ENCODE peak calls at places on chromosome 5, in four cellular contexts. One of them, this sample, is unnamed.

GRCh38 chr5:137619191-137619870 is 116.6 kb downstream of the KLHL3 start:
- DNase-seq in mesendoderm: no peak
- DNase-seq in neuronal stem cell: no peak
- DNase-seq in H9: no peak
- DNase-seq in this sample: peak

GRCh38 chr5:165996484-165996883 is 2295.0 kb upstream of the WWC1 start:
- DNase-seq in mesendoderm: no peak
- DNase-seq in neuronal stem cell: no peak
- DNase-seq in H9: peak
- DNase-seq in this sample: no peak

GRCh38 chr5:78359831-78360673 is at the start of gene SCAMP1:
- DNase-seq in neuronal stem cell: peak
- DNase-seq in mesendoderm: peak
- DNase-seq in H9: peak
- DNase-seq in this sample: peak

GRCh38 chr5:55600536-55601208 is 65.9 kb upstream of the PLPP1 start:
- DNase-seq in H9: no peak
- DNase-seq in neuronal stem cell: no peak
- DNase-seq in mesendoderm: peak
- DNase-seq in this sample: peak

GRCh38 chr5:171535162-171535561 is 115.7 kb downstream of the FGF18 start:
- DNase-seq in neuronal stem cell: no peak
- DNase-seq in mesendoderm: no peak
- DNase-seq in H9: no peak
- DNase-seq in this sample: no peak

GRCh38 chr5:14816999-14817761 is 54.4 kb downstream of the ANKH start:
- DNase-seq in H9: no peak
- DNase-seq in mesendoderm: no peak
- DNase-seq in neuronal stem cell: no peak
- DNase-seq in this sample: peak

GRCh38 chr5:131368866-131369265 is 105.0 kb downstream of the CDC42SE2 start:
- DNase-seq in neuronal stem cell: no peak
- DNase-seq in H9: no peak
- DNase-seq in mesendoderm: no peak
- DNase-seq in this sample: no peak

GRCh38 chr5:31270396-31270795 is 76.9 kb downstream of the CDH6 start:
- DNase-seq in H9: no peak
- DNase-seq in mesendoderm: peak
- DNase-seq in neuronal stem cell: peak
- DNase-seq in this sample: no peak

GRCh38 chr5:17096975-17097695 is 120.3 kb upstream of the BASP1 start:
- DNase-seq in H9: no peak
- DNase-seq in neuronal stem cell: peak
- DNase-seq in mesendoderm: peak
- DNase-seq in this sample: no peak

GRCh38 chr5:169064093-169064492 is 236.8 kb downstream of the SLIT3 start:
- DNase-seq in H9: no peak
- DNase-seq in mesendoderm: no peak
- DNase-seq in neuronal stem cell: no peak
- DNase-seq in this sample: no peak

GRCh38 chr5:63398346-63398745 is 563.9 kb downstream of the HTR1A start:
- DNase-seq in H9: peak
- DNase-seq in mesendoderm: peak
- DNase-seq in neuronal stem cell: no peak
- DNase-seq in this sample: no peak

GRCh38 chr5:40043916-40044315 is 619.1 kb upstream of the DAB2 start:
- DNase-seq in mesendoderm: no peak
- DNase-seq in neuronal stem cell: no peak
- DNase-seq in H9: no peak
- DNase-seq in this sample: no peak

GRCh38 chr5:126972062-126972895 is 58.1 kb downstream of the MARCHF3 start:
- DNase-seq in H9: no peak
- DNase-seq in neuronal stem cell: no peak
- DNase-seq in mesendoderm: peak
- DNase-seq in this sample: no peak

GRCh38 chr5:10454591-10455272 is 13.1 kb downstream of the ROPN1L start:
- DNase-seq in mesendoderm: no peak
- DNase-seq in neuronal stem cell: no peak
- DNase-seq in H9: no peak
- DNase-seq in this sample: peak

GRCh38 chr5:110925398-110925797 is 146.1 kb upstream of the TSLP start:
- DNase-seq in mesendoderm: no peak
- DNase-seq in neuronal stem cell: no peak
- DNase-seq in H9: no peak
- DNase-seq in this sample: peak

GRCh38 chr5:157269763-157270272 is 3.9 kb downstream of the CYFIP2 start:
- DNase-seq in mesendoderm: no peak
- DNase-seq in neuronal stem cell: no peak
- DNase-seq in H9: no peak
- DNase-seq in this sample: no peak

GRCh38 chr5:145811834-145812625 is 23.1 kb downstream of the PRELID2 start:
- DNase-seq in neuronal stem cell: no peak
- DNase-seq in mesendoderm: peak
- DNase-seq in H9: no peak
- DNase-seq in this sample: peak

GRCh38 chr5:36279054-36279698 is 22.5 kb downstream of the RANBP3L start:
- DNase-seq in H9: no peak
- DNase-seq in mesendoderm: peak
- DNase-seq in neuronal stem cell: no peak
- DNase-seq in this sample: peak

DNA sequence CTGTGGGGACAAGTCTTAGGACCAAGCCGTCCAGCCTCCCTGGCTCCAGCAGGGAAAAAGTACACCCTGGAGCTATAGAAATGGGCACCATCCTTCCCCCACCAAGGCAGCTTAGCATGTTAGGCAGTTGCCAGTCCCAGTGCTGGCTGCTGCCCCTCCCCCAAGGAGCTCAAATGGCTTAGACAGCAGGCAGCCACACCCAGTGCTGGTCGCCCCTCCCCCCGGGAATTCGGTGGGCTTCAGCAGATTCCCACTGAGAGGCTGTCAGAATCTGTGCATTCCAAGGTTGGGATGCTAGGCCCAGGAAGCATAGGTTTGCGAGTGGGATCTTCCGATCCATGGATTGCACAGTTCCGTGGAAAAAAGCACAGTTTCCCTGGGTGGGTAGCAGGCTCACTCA is 105.2 kb upstream of the ITGA1 start:
- DNase-seq in H9: peak
- DNase-seq in neuronal stem cell: no peak
- DNase-seq in mesendoderm: peak
- DNase-seq in this sample: no peak
- H3K18ac ChIP-seq in H9: no peak
- H3K18ac ChIP-seq in neuronal stem cell: peak
- H3K18ac ChIP-seq in mesendoderm: no peak
- H3K18ac ChIP-seq in this sample: no peak

DNA sequence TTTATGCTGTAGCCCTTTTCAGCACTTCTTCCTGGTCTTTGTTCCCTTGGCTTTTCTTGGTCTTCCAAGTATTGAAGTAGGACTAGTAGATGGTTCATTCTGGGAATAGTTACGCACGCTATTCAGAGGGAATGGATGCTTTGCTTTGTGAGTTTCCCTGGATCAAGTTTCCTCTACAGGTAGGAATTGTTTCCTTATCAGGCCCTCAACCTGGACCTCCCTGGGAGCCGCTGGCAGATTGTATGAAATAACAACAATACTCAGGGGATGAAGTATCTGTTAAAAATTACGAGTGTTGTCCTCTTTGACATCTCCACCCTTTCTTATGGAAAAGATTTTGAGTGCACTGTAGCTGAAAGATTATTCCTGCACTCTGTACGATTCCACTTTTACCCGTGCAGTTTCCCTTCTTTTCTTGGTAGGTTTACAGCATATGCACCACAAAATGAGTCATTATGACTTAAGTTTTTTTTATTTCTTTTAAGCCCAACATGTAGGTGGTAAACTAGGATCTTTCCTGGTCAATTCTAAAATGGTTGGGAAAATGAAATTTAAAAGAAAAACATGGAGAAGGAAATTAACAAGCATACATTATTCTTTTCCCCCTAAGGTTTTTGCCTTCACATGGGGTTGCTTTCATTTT is 57.9 kb downstream of the ARHGAP26 start:
- DNase-seq in mesendoderm: no peak
- DNase-seq in neuronal stem cell: no peak
- DNase-seq in H9: no peak
- DNase-seq in this sample: no peak
- H3K18ac ChIP-seq in mesendoderm: no peak
- H3K18ac ChIP-seq in neuronal stem cell: no peak
- H3K18ac ChIP-seq in H9: no peak
- H3K18ac ChIP-seq in this sample: no peak

GRCh38 chr5:159764283-159764927 is 151.9 kb upstream of the ADRA1B start:
- DNase-seq in H9: no peak
- DNase-seq in mesendoderm: peak
- DNase-seq in neuronal stem cell: no peak
- DNase-seq in this sample: peak

GRCh38 chr5:159765760-159766517 is 150.3 kb upstream of the ADRA1B start:
- DNase-seq in H9: no peak
- DNase-seq in neuronal stem cell: no peak
- DNase-seq in mesendoderm: no peak
- DNase-seq in this sample: no peak

GRCh38 chr5:159763564-159763963 is 152.7 kb upstream of the ADRA1B start:
- DNase-seq in H9: no peak
- DNase-seq in mesendoderm: no peak
- DNase-seq in neuronal stem cell: no peak
- DNase-seq in this sample: no peak

GRCh38 chr5:159765034-159765433 is 151.2 kb upstream of the ADRA1B start:
- DNase-seq in neuronal stem cell: no peak
- DNase-seq in mesendoderm: no peak
- DNase-seq in H9: no peak
- DNase-seq in this sample: no peak

GRCh38 chr5:159762921-159763320 is 153.4 kb upstream of the ADRA1B start:
- DNase-seq in neuronal stem cell: no peak
- DNase-seq in mesendoderm: no peak
- DNase-seq in H9: no peak
- DNase-seq in this sample: no peak
- H3K18ac ChIP-seq in neuronal stem cell: no peak
- H3K18ac ChIP-seq in mesendoderm: no peak
- H3K18ac ChIP-seq in H9: no peak
- H3K18ac ChIP-seq in this sample: no peak

GRCh38 chr5:72346396-72346795 is 26.2 kb downstream of the PTCD2 start:
- DNase-seq in mesendoderm: no peak
- DNase-seq in H9: no peak
- DNase-seq in neuronal stem cell: no peak
- DNase-seq in this sample: no peak
- H3K18ac ChIP-seq in mesendoderm: no peak
- H3K18ac ChIP-seq in H9: no peak
- H3K18ac ChIP-seq in neuronal stem cell: no peak
- H3K18ac ChIP-seq in this sample: no peak

DNA sequence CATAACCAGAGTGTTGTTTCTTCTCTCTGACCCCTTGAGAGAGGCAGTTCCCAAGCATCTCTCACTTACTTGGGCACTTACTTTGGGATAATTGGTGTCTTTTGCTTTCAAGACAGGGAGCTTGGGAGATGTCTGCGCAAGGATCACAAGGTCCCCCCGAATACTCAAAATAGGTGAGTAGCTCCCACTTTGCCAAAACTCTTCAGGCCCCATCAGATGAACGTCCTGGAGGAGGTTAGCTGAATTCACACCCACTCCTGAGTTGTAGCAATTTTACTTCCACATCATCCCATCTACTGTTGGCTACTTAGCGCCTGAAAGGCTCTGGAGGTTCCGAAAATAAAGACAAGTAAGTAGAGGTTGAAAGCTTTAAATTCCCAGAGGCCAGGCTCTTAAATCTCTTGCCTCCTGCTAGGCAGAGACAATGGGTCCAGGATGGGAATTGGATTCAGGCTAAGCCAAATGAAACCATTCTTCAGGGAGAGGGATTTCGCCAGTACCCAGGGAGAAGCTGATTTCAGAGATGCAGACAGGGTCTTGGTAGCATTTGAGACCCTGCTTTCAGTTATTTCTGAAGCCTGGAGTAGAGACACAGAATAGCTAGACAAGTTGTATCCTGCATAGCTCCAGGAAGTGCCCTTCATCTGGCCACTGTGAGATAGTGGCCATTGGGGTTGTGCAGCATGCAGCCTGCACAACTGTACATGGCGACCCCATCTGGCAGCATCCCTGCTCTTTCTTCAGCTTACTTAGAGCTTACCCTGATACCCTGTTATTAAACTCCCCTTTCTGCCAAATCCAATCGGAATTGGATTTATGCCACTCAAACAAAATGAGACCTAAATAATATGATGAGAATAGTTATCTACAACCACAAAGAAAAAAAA is 60.1 kb downstream of the BOD1 start:
- DNase-seq in mesendoderm: peak
- DNase-seq in neuronal stem cell: no peak
- DNase-seq in H9: no peak
- DNase-seq in this sample: no peak
- H3K18ac ChIP-seq in mesendoderm: no peak
- H3K18ac ChIP-seq in neuronal stem cell: peak
- H3K18ac ChIP-seq in H9: no peak
- H3K18ac ChIP-seq in this sample: peak

DNA sequence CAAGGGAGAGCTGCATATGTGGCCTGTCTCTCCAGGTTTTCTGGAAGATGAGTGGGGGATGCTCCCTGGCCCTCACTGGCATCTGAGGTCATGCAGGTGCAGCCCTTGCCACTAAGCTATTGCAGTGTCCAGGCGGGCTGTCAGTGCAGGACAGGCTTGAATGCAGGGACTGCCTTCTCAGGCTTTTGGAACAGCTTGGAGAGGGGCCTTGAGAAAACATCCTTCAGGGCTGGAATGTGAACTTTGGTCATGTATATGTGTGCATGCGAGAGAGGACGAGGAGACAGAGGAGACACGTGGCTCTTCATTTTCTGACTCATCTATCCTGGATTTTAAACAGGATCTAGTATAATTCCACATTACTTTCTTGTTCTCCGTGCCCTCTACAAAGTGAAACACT is 90.3 kb downstream of the MACROH2A1 start:
- DNase-seq in mesendoderm: no peak
- DNase-seq in H9: no peak
- DNase-seq in neuronal stem cell: no peak
- DNase-seq in this sample: peak
- H3K18ac ChIP-seq in mesendoderm: no peak
- H3K18ac ChIP-seq in H9: no peak
- H3K18ac ChIP-seq in neuronal stem cell: no peak
- H3K18ac ChIP-seq in this sample: peak

GRCh38 chr5:73301208-73302088 is 128.5 kb downstream of the TMEM174 start:
- DNase-seq in neuronal stem cell: peak
- DNase-seq in H9: no peak
- DNase-seq in mesendoderm: peak
- DNase-seq in this sample: no peak

GRCh38 chr5:73304381-73304780 is 131.4 kb downstream of the TMEM174 start:
- DNase-seq in mesendoderm: no peak
- DNase-seq in neuronal stem cell: no peak
- DNase-seq in H9: no peak
- DNase-seq in this sample: no peak

GRCh38 chr5:73300520-73301207 is 127.7 kb downstream of the TMEM174 start:
- DNase-seq in mesendoderm: peak
- DNase-seq in H9: no peak
- DNase-seq in neuronal stem cell: peak
- DNase-seq in this sample: peak

GRCh38 chr5:73303139-73304079 is 130.4 kb downstream of the TMEM174 start:
- DNase-seq in H9: peak
- DNase-seq in mesendoderm: peak
- DNase-seq in neuronal stem cell: peak
- DNase-seq in this sample: no peak

DNA sequence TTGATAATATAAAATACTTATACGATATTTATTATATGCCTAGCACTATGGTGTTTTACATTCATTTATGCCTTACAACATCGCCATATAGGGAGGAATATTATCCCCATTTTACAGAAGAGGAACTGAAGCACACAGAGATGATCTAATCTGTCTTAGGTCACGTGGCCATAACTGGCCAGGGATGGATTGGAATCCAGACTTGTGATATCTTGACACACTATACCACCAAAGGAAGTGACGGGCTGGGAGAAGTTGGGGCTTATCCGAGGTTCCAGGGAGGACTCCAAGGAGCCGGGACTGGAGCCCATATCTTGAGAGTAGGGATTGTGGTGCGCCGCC is 129.8 kb downstream of the TMEM174 start:
- DNase-seq in mesendoderm: no peak
- DNase-seq in neuronal stem cell: no peak
- DNase-seq in H9: no peak
- DNase-seq in this sample: no peak
- H3K18ac ChIP-seq in mesendoderm: no peak
- H3K18ac ChIP-seq in neuronal stem cell: no peak
- H3K18ac ChIP-seq in H9: no peak
- H3K18ac ChIP-seq in this sample: no peak